ENCODE peak calls at places on chromosomes 1 and 21, in seven cellular contexts. One of them, this sample, is unnamed.

GRCh38 chr1:54493608-54494007 is 54.4 kb upstream of the ACOT11 start:
- DNase-seq in psoas muscle: no peak
- DNase-seq in right lobe of liver: no peak
- DNase-seq in left lung: no peak
- DNase-seq in uterus: no peak
- DNase-seq in pancreas: no peak
- DNase-seq in esophagus squamous epithelium: no peak
- DNase-seq in this sample: no peak

GRCh38 chr1:40361637-40362036 is 11.9 kb upstream of the SMAP2 start:
- DNase-seq in psoas muscle: no peak
- DNase-seq in right lobe of liver: no peak
- DNase-seq in left lung: no peak
- DNase-seq in uterus: no peak
- DNase-seq in pancreas: no peak
- DNase-seq in esophagus squamous epithelium: no peak
- DNase-seq in this sample: no peak

GRCh38 chr1:174262747-174263241 is 103.5 kb downstream of the RABGAP1L start:
- DNase-seq in psoas muscle: no peak
- DNase-seq in right lobe of liver: no peak
- DNase-seq in left lung: no peak
- DNase-seq in uterus: no peak
- DNase-seq in pancreas: no peak
- DNase-seq in esophagus squamous epithelium: no peak
- DNase-seq in this sample: no peak

GRCh38 chr1:154773551-154773950 is 96.5 kb downstream of the KCNN3 start:
- DNase-seq in psoas muscle: no peak
- DNase-seq in right lobe of liver: no peak
- DNase-seq in left lung: no peak
- DNase-seq in uterus: peak; percentile 14
- DNase-seq in pancreas: peak; percentile 32
- DNase-seq in esophagus squamous epithelium: no peak
- DNase-seq in this sample: no peak

GRCh38 chr1:44571712-44572571 is 102.3 kb downstream of the TMEM53 start:
- DNase-seq in psoas muscle: no peak
- DNase-seq in right lobe of liver: no peak
- DNase-seq in left lung: no peak
- DNase-seq in uterus: no peak
- DNase-seq in pancreas: no peak
- DNase-seq in esophagus squamous epithelium: no peak
- DNase-seq in this sample: no peak

GRCh38 chr1:237012789-237013383 is 8.6 kb upstream of the MT1HL1 start:
- DNase-seq in psoas muscle: no peak
- DNase-seq in right lobe of liver: no peak
- DNase-seq in left lung: peak; percentile 82
- DNase-seq in uterus: peak; percentile 49
- DNase-seq in pancreas: peak; percentile 91
- DNase-seq in esophagus squamous epithelium: no peak
- DNase-seq in this sample: peak; percentile 79

GRCh38 chr21:32241434-32241785 is 37.4 kb downstream of the MIS18A start:
- DNase-seq in psoas muscle: no peak
- DNase-seq in right lobe of liver: no peak
- DNase-seq in left lung: no peak
- DNase-seq in uterus: no peak
- DNase-seq in pancreas: no peak
- DNase-seq in esophagus squamous epithelium: no peak
- DNase-seq in this sample: no peak

GRCh38 chr1:67948155-67949075 is 102.0 kb downstream of the DIRAS3 start:
- DNase-seq in psoas muscle: no peak
- DNase-seq in right lobe of liver: no peak
- DNase-seq in left lung: no peak
- DNase-seq in uterus: no peak
- DNase-seq in pancreas: no peak
- DNase-seq in esophagus squamous epithelium: no peak
- DNase-seq in this sample: no peak

GRCh38 chr1:200445213-200445612 is 35.4 kb upstream of the ZNF281 start:
- DNase-seq in psoas muscle: no peak
- DNase-seq in right lobe of liver: no peak
- DNase-seq in left lung: no peak
- DNase-seq in uterus: no peak
- DNase-seq in pancreas: no peak
- DNase-seq in esophagus squamous epithelium: no peak
- DNase-seq in this sample: no peak

GRCh38 chr1:160423966-160424365 is 23.6 kb downstream of the VANGL2 start:
- DNase-seq in psoas muscle: no peak
- DNase-seq in right lobe of liver: no peak
- DNase-seq in left lung: no peak
- DNase-seq in uterus: no peak
- DNase-seq in pancreas: no peak
- DNase-seq in esophagus squamous epithelium: no peak
- DNase-seq in this sample: no peak

GRCh38 chr21:43884012-43884860 is 19.2 kb downstream of the AGPAT3 start:
- DNase-seq in psoas muscle: no peak
- DNase-seq in right lobe of liver: peak; percentile 63
- DNase-seq in left lung: peak; percentile 65
- DNase-seq in uterus: no peak
- DNase-seq in pancreas: peak; percentile 56
- DNase-seq in esophagus squamous epithelium: no peak
- DNase-seq in this sample: no peak

GRCh38 chr21:15687208-15687607 is 42.6 kb upstream of the USP25 start:
- DNase-seq in psoas muscle: no peak
- DNase-seq in right lobe of liver: no peak
- DNase-seq in left lung: no peak
- DNase-seq in uterus: no peak
- DNase-seq in pancreas: no peak
- DNase-seq in esophagus squamous epithelium: no peak
- DNase-seq in this sample: no peak

GRCh38 chr1:23217421-23218115 is at the start of gene HTR1D:
- DNase-seq in psoas muscle: no peak
- DNase-seq in right lobe of liver: no peak
- DNase-seq in left lung: no peak
- DNase-seq in uterus: no peak
- DNase-seq in pancreas: no peak
- DNase-seq in esophagus squamous epithelium: no peak
- DNase-seq in this sample: peak; percentile 18

GRCh38 chr21:36716387-36716786 is 17.5 kb downstream of the SIM2 start:
- DNase-seq in psoas muscle: no peak
- DNase-seq in right lobe of liver: no peak
- DNase-seq in left lung: no peak
- DNase-seq in uterus: no peak
- DNase-seq in pancreas: no peak
- DNase-seq in esophagus squamous epithelium: no peak
- DNase-seq in this sample: no peak

GRCh38 chr21:36716836-36717235 is 17.9 kb downstream of the SIM2 start:
- DNase-seq in psoas muscle: no peak
- DNase-seq in right lobe of liver: no peak
- DNase-seq in left lung: no peak
- DNase-seq in uterus: no peak
- DNase-seq in pancreas: no peak
- DNase-seq in esophagus squamous epithelium: no peak
- DNase-seq in this sample: no peak

GRCh38 chr21:36709868-36710728 is 11.2 kb downstream of the SIM2 start:
- DNase-seq in psoas muscle: no peak
- DNase-seq in right lobe of liver: no peak
- DNase-seq in left lung: no peak
- DNase-seq in uterus: no peak
- DNase-seq in pancreas: no peak
- DNase-seq in esophagus squamous epithelium: no peak
- DNase-seq in this sample: no peak

GRCh38 chr21:36710729-36711048 is 11.8 kb downstream of the SIM2 start:
- DNase-seq in psoas muscle: no peak
- DNase-seq in right lobe of liver: no peak
- DNase-seq in left lung: no peak
- DNase-seq in uterus: no peak
- DNase-seq in pancreas: no peak
- DNase-seq in esophagus squamous epithelium: no peak
- DNase-seq in this sample: no peak

GRCh38 chr21:36713746-36714145 is 14.8 kb downstream of the SIM2 start:
- DNase-seq in psoas muscle: no peak
- DNase-seq in right lobe of liver: no peak
- DNase-seq in left lung: no peak
- DNase-seq in uterus: no peak
- DNase-seq in pancreas: no peak
- DNase-seq in esophagus squamous epithelium: no peak
- DNase-seq in this sample: no peak
- H3K4me1 ChIP-seq in psoas muscle: no peaks in the 10 kb centered on the region
- H3K4me1 ChIP-seq in right lobe of liver: peaks cover under 1% of the 10 kb centered on the region
- H3K4me1 ChIP-seq in left lung: no peaks in the 10 kb centered on the region
- H3K4me1 ChIP-seq in uterus: no peaks in the 10 kb centered on the region
- H3K4me1 ChIP-seq in pancreas: no peaks in the 10 kb centered on the region
- H3K4me1 ChIP-seq in esophagus squamous epithelium: peaks cover 98% of the 10 kb centered on the region
- H3K4me1 ChIP-seq in this sample: peaks cover 13% of the 10 kb centered on the region

GRCh38 chr1:228091084-228091483 is 8.6 kb downstream of the ARF1 start:
- DNase-seq in psoas muscle: no peak
- DNase-seq in right lobe of liver: no peak
- DNase-seq in left lung: no peak
- DNase-seq in uterus: no peak
- DNase-seq in pancreas: no peak
- DNase-seq in esophagus squamous epithelium: no peak
- DNase-seq in this sample: no peak

GRCh38 chr1:228087771-228088251 is 5.3 kb downstream of the ARF1 start:
- DNase-seq in psoas muscle: peak; percentile 33
- DNase-seq in right lobe of liver: peak; percentile 39
- DNase-seq in left lung: peak; percentile 61
- DNase-seq in uterus: no peak
- DNase-seq in pancreas: no peak
- DNase-seq in esophagus squamous epithelium: no peak
- DNase-seq in this sample: no peak

GRCh38 chr1:228090613-228091081 is 8.1 kb downstream of the ARF1 start:
- DNase-seq in psoas muscle: peak; percentile 14
- DNase-seq in right lobe of liver: peak; percentile 20
- DNase-seq in left lung: no peak
- DNase-seq in uterus: no peak
- DNase-seq in pancreas: no peak
- DNase-seq in esophagus squamous epithelium: no peak
- DNase-seq in this sample: no peak

GRCh38 chr1:228089520-228090380 is 7.2 kb downstream of the ARF1 start:
- DNase-seq in psoas muscle: peak; percentile 35
- DNase-seq in right lobe of liver: peak; percentile 18
- DNase-seq in left lung: peak; percentile 32
- DNase-seq in uterus: no peak
- DNase-seq in pancreas: no peak
- DNase-seq in esophagus squamous epithelium: no peak
- DNase-seq in this sample: no peak

GRCh38 chr1:228088586-228089498 is 6.3 kb downstream of the ARF1 start:
- DNase-seq in psoas muscle: peak; percentile 31
- DNase-seq in right lobe of liver: peak; percentile 15
- DNase-seq in left lung: peak; percentile 46
- DNase-seq in uterus: no peak
- DNase-seq in pancreas: no peak
- DNase-seq in esophagus squamous epithelium: no peak
- DNase-seq in this sample: no peak
- H3K4me1 ChIP-seq in psoas muscle: peaks cover 88% of the 10 kb centered on the region
- H3K4me1 ChIP-seq in right lobe of liver: peaks cover 76% of the 10 kb centered on the region
- H3K4me1 ChIP-seq in left lung: peaks cover 87% of the 10 kb centered on the region
- H3K4me1 ChIP-seq in uterus: peaks cover 22% of the 10 kb centered on the region
- H3K4me1 ChIP-seq in pancreas: peaks cover 69% of the 10 kb centered on the region
- H3K4me1 ChIP-seq in esophagus squamous epithelium: peaks cover 100% of the 10 kb centered on the region
- H3K4me1 ChIP-seq in this sample: peaks cover 99% of the 10 kb centered on the region

GRCh38 chr1:56450004-56450666 is 129.2 kb downstream of the PLPP3 start:
- DNase-seq in psoas muscle: no peak
- DNase-seq in right lobe of liver: no peak
- DNase-seq in left lung: no peak
- DNase-seq in uterus: no peak
- DNase-seq in pancreas: no peak
- DNase-seq in esophagus squamous epithelium: no peak
- DNase-seq in this sample: no peak

GRCh38 chr1:56453722-56454078 is 125.7 kb downstream of the PLPP3 start:
- DNase-seq in psoas muscle: no peak
- DNase-seq in right lobe of liver: no peak
- DNase-seq in left lung: no peak
- DNase-seq in uterus: no peak
- DNase-seq in pancreas: no peak
- DNase-seq in esophagus squamous epithelium: no peak
- DNase-seq in this sample: no peak

GRCh38 chr1:56451491-56451890 is 127.9 kb downstream of the PLPP3 start:
- DNase-seq in psoas muscle: no peak
- DNase-seq in right lobe of liver: no peak
- DNase-seq in left lung: no peak
- DNase-seq in uterus: no peak
- DNase-seq in pancreas: no peak
- DNase-seq in esophagus squamous epithelium: no peak
- DNase-seq in this sample: no peak

GRCh38 chr1:56453016-56453721 is 126.2 kb downstream of the PLPP3 start:
- DNase-seq in psoas muscle: no peak
- DNase-seq in right lobe of liver: peak; percentile 81
- DNase-seq in left lung: no peak
- DNase-seq in uterus: peak; percentile 49
- DNase-seq in pancreas: no peak
- DNase-seq in esophagus squamous epithelium: no peak
- DNase-seq in this sample: no peak

GRCh38 chr1:56452027-56453011 is 127.0 kb downstream of the PLPP3 start:
- DNase-seq in psoas muscle: no peak
- DNase-seq in right lobe of liver: no peak
- DNase-seq in left lung: no peak
- DNase-seq in uterus: peak; percentile 63
- DNase-seq in pancreas: peak; percentile 4
- DNase-seq in esophagus squamous epithelium: no peak
- DNase-seq in this sample: no peak
- H3K4me1 ChIP-seq in psoas muscle: peaks cover 10% of the 10 kb centered on the region
- H3K4me1 ChIP-seq in right lobe of liver: peaks cover 47% of the 10 kb centered on the region
- H3K4me1 ChIP-seq in left lung: no peaks in the 10 kb centered on the region
- H3K4me1 ChIP-seq in uterus: no peaks in the 10 kb centered on the region
- H3K4me1 ChIP-seq in pancreas: no peaks in the 10 kb centered on the region
- H3K4me1 ChIP-seq in esophagus squamous epithelium: peaks cover 32% of the 10 kb centered on the region
- H3K4me1 ChIP-seq in this sample: peaks cover 57% of the 10 kb centered on the region

GRCh38 chr1:230170153-230170547 is 103.1 kb downstream of the GALNT2 start:
- DNase-seq in psoas muscle: no peak
- DNase-seq in right lobe of liver: no peak
- DNase-seq in left lung: no peak
- DNase-seq in uterus: no peak
- DNase-seq in pancreas: no peak
- DNase-seq in esophagus squamous epithelium: no peak
- DNase-seq in this sample: no peak
- H3K4me1 ChIP-seq in psoas muscle: peaks cover 51% of the 10 kb centered on the region
- H3K4me1 ChIP-seq in right lobe of liver: peaks cover 5% of the 10 kb centered on the region
- H3K4me1 ChIP-seq in left lung: peaks cover 5% of the 10 kb centered on the region
- H3K4me1 ChIP-seq in uterus: no peaks in the 10 kb centered on the region
- H3K4me1 ChIP-seq in pancreas: peaks cover 31% of the 10 kb centered on the region
- H3K4me1 ChIP-seq in esophagus squamous epithelium: peaks cover 7% of the 10 kb centered on the region
- H3K4me1 ChIP-seq in this sample: no peaks in the 10 kb centered on the region

GRCh38 chr1:205047764-205048231 is 4.8 kb downstream of the CNTN2 start:
- DNase-seq in psoas muscle: no peak
- DNase-seq in right lobe of liver: no peak
- DNase-seq in left lung: no peak
- DNase-seq in uterus: no peak
- DNase-seq in pancreas: no peak
- DNase-seq in esophagus squamous epithelium: no peak
- DNase-seq in this sample: no peak
- H3K4me1 ChIP-seq in psoas muscle: no peaks in the 10 kb centered on the region
- H3K4me1 ChIP-seq in right lobe of liver: no peaks in the 10 kb centered on the region
- H3K4me1 ChIP-seq in left lung: no peaks in the 10 kb centered on the region
- H3K4me1 ChIP-seq in uterus: no peaks in the 10 kb centered on the region
- H3K4me1 ChIP-seq in pancreas: no peaks in the 10 kb centered on the region
- H3K4me1 ChIP-seq in esophagus squamous epithelium: peaks cover 8% of the 10 kb centered on the region
- H3K4me1 ChIP-seq in this sample: no peaks in the 10 kb centered on the region

This sample was measured in heart right ventricle.